ENCODE peak calls at places on chromosomes 11 and 22, in ten cellular contexts. Y is aorta, R is BJ, P is fibroblast of mammary gland, N is H1, L is NCI-H1092 treated with DMSO at 0.1 percent for 48 hours, U is progenitor cell of endocrine pancreas, X is heart right ventricle, W is H54, S is NCI-H774. H is an unnamed sample.
A peak's percentile ranks its signal among the peaks of the same experiment; 100 is the strongest.

GRCh38 chr22:37999640-38000272 is 15.4 kb upstream of the SOX10 start:
- DNase-seq in L (no peak), R (no peak), N (no peak), U (no peak), P (peak; percentile 57), W (peak; percentile 86), S (no peak), Y (no peak), X (no peak), H (no peak)

GRCh38 chr11:3609416-3610265 is 32.2 kb downstream of the ART5 start:
- DNase-seq in Y (no peak), L (peak; percentile 39), S (no peak), N (no peak), X (no peak), W (peak; percentile 40), R (no peak), U (no peak), P (peak; percentile 42), H (peak; percentile 9)

GRCh38 chr11:111776398-111777093 is 10.4 kb upstream of the PPP2R1B start:
- DNase-seq in X (no peak), Y (no peak), W (no peak), S (no peak), N (no peak), P (no peak), U (no peak), R (no peak), L (no peak), H (no peak)

GRCh38 chr11:66366844-66367477 is 4.6 kb downstream of the SLC29A2 start:
- DNase-seq in N (no peak), U (no peak), P (no peak), S (no peak), X (no peak), L (no peak), R (no peak), Y (no peak), W (no peak), H (no peak)

GRCh38 chr11:3939211-3939610 is 83.7 kb downstream of the STIM1 start:
- DNase-seq in W (no peak), X (no peak), P (peak; percentile 91), L (no peak), N (no peak), U (no peak), S (no peak), R (peak; percentile 71), Y (no peak), H (peak; percentile 57)

GRCh38 chr11:75031224-75031753 is 42.6 kb downstream of the NEU3 start:
- DNase-seq in S (no peak), W (peak; percentile 68), N (no peak), Y (peak; percentile 59), U (no peak), R (peak; percentile 23), P (peak; percentile 96), X (no peak), L (no peak), H (peak; percentile 39)

GRCh38 chr11:83649468-83649915 is 363.3 kb upstream of the CCDC90B start:
- DNase-seq in X (no peak), U (no peak), Y (no peak), S (no peak), P (no peak), R (no peak), W (no peak), L (no peak), N (no peak), H (no peak)

GRCh38 chr11:59255281-59255680 is 42.6 kb upstream of the MPEG1 start:
- DNase-seq in Y (no peak), W (no peak), L (no peak), S (no peak), P (no peak), N (no peak), X (no peak), R (no peak), U (no peak), H (no peak)

GRCh38 chr11:115775846-115776245 is 271.6 kb upstream of the CADM1 start:
- DNase-seq in S (no peak), N (no peak), U (no peak), X (no peak), P (no peak), R (no peak), Y (no peak), W (no peak), L (no peak), H (no peak)

GRCh38 chr11:128796275-128796674 is 70.8 kb downstream of the KCNJ1 start:
- DNase-seq in N (no peak), X (no peak), L (no peak), U (no peak), R (peak; percentile 51), S (no peak), P (no peak), W (no peak), Y (no peak), H (no peak)

GRCh38 chr22:26585104-26585790 is 4.7 kb downstream of the TPST2 start:
- DNase-seq in U (no peak), S (no peak), P (peak; percentile 68), R (peak; percentile 37), X (peak; percentile 66), N (no peak), W (peak; percentile 62), Y (peak; percentile 74), L (no peak), H (peak; percentile 73)

GRCh38 chr11:12737024-12737423 is 62.8 kb downstream of the TEAD1 start:
- DNase-seq in P (no peak), X (no peak), N (no peak), L (no peak), Y (no peak), W (no peak), R (no peak), U (no peak), S (no peak), H (no peak)

GRCh38 chr11:86811637-86812321 is 11.4 kb downstream of the PRSS23 start:
- DNase-seq in S (no peak), X (no peak), L (no peak), P (peak; percentile 79), Y (no peak), N (no peak), U (no peak), W (peak; percentile 41), R (no peak), H (no peak)

GRCh38 chr11:103862049-103862826 is 174.2 kb upstream of the DDI1 start:
- DNase-seq in Y (no peak), N (no peak), P (no peak), R (no peak), W (no peak), L (no peak), X (no peak), S (no peak), U (no peak), H (no peak)

GRCh38 chr11:60777572-60777971 is 7.6 kb upstream of the MS4A10 start:
- DNase-seq in U (no peak), P (peak; percentile 76), Y (no peak), X (peak; percentile 44), N (no peak), R (peak; percentile 47), W (peak; percentile 45), L (no peak), S (no peak), H (peak; percentile 67)

GRCh38 chr11:27722117-27722844 is 22.0 kb upstream of the BDNF start:
- DNase-seq in W (no peak), R (no peak), X (no peak), U (no peak), P (peak; percentile 19), L (peak; percentile 16), Y (no peak), S (peak; percentile 26), N (no peak), H (no peak)

GRCh38 chr11:77446911-77447629 is 26.8 kb downstream of the PAK1 start:
- DNase-seq in U (no peak), W (no peak), S (no peak), P (no peak), Y (no peak), X (no peak), N (no peak), L (no peak), R (no peak), H (no peak)

GRCh38 chr11:20197881-20198280 is 37.6 kb upstream of the DBX1 start:
- DNase-seq in Y (no peak), S (no peak), P (no peak), U (no peak), L (no peak), N (no peak), W (no peak), X (no peak), R (no peak), H (no peak)

GRCh38 chr11:128734439-128735224 is 40.8 kb downstream of the FLI1 start:
- DNase-seq in N (no peak), R (no peak), S (no peak), L (no peak), P (no peak), Y (peak; percentile 84), X (no peak), U (no peak), W (no peak), H (no peak)

GRCh38 chr11:31160504-31161422 is 208.8 kb downstream of the DCDC1 start:
- DNase-seq in S (no peak), U (no peak), R (no peak), W (no peak), Y (no peak), N (no peak), X (no peak), P (peak; percentile 0), L (peak; percentile 46), H (no peak)

GRCh38 chr22:49970528-49971231 is 10.1 kb downstream of the PIM3 start:
- DNase-seq in W (peak; percentile 90), S (peak; percentile 76), U (peak; percentile 57), R (peak; percentile 82), L (peak; percentile 2), N (peak; percentile 70), X (peak; percentile 94), P (peak; percentile 96), Y (peak; percentile 98), H (peak; percentile 91)

GRCh38 chr22:38755155-38755910 is 465 bp downstream of the SUN2 start:
- DNase-seq in Y (peak; percentile 96), U (peak; percentile 51), L (peak; percentile 44), P (peak; percentile 73), N (no peak), R (no peak), S (no peak), X (peak; percentile 89), W (peak; percentile 88), H (peak; percentile 61)

GRCh38 chr11:3222003-3222855 is 3.6 kb upstream of the MRGPRG start:
- DNase-seq in Y (peak; percentile 45), L (no peak), U (no peak), N (no peak), W (no peak), P (no peak), R (no peak), X (no peak), S (no peak), H (no peak)

GRCh38 chr11:120612363-120613263 is 101.1 kb downstream of the GRIK4 start:
- DNase-seq in R (no peak), X (peak; percentile 12), L (no peak), S (no peak), Y (no peak), P (peak; percentile 58), W (no peak), N (no peak), U (no peak), H (no peak)

GRCh38 chr11:2314525-2315394 is 12.9 kb downstream of the TSPAN32 start:
- DNase-seq in R (no peak), S (no peak), N (no peak), Y (peak; percentile 95), P (peak; percentile 76), W (peak; percentile 67), U (no peak), L (peak; percentile 94), X (peak; percentile 95), H (peak; percentile 59)

GRCh38 chr11:118401880-118402590 is 629 bp downstream of the ATP5MG start:
- DNase-seq in R (peak; percentile 60), W (no peak), S (no peak), L (no peak), N (no peak), U (no peak), Y (no peak), X (no peak), P (peak; percentile 82), H (peak; percentile 60)